ENCODE peak calls at places on chromosomes 5 and 9, in ten cellular contexts. One of them, this sample, is unnamed.

GRCh38 chr5:96885518-96886338 is 9.4 kb downstream of the ERAP2 start:
- DNase-seq in HCT116: no peak
- DNase-seq in IMR-90: no peak
- DNase-seq in PC-3: no peak
- DNase-seq in RWPE2: no peak
- DNase-seq in sigmoid colon: no peak
- DNase-seq in prostate gland: no peak
- DNase-seq in naive thymus-derived CD4-positive, alpha-beta T cell: no peak
- DNase-seq in effector memory CD4-positive, alpha-beta T cell: no peak
- DNase-seq in right atrium auricular region: no peak
- DNase-seq in this sample: no peak

GRCh38 chr9:7342229-7342628 is 457.3 kb downstream of the DMAC1 start:
- DNase-seq in HCT116: no peak
- DNase-seq in IMR-90: no peak
- DNase-seq in PC-3: no peak
- DNase-seq in RWPE2: no peak
- DNase-seq in sigmoid colon: no peak
- DNase-seq in prostate gland: no peak
- DNase-seq in naive thymus-derived CD4-positive, alpha-beta T cell: no peak
- DNase-seq in effector memory CD4-positive, alpha-beta T cell: no peak
- DNase-seq in right atrium auricular region: no peak
- DNase-seq in this sample: no peak

GRCh38 chr5:164663223-164663989 is 1158.0 kb downstream of the MAT2B start:
- DNase-seq in HCT116: no peak
- DNase-seq in IMR-90: peak; percentile 41
- DNase-seq in PC-3: peak; percentile 55
- DNase-seq in RWPE2: no peak
- DNase-seq in sigmoid colon: no peak
- DNase-seq in prostate gland: no peak
- DNase-seq in naive thymus-derived CD4-positive, alpha-beta T cell: no peak
- DNase-seq in effector memory CD4-positive, alpha-beta T cell: no peak
- DNase-seq in right atrium auricular region: no peak
- DNase-seq in this sample: no peak

GRCh38 chr5:97090944-97091343 is 51.5 kb downstream of the LIX1 start:
- DNase-seq in HCT116: no peak
- DNase-seq in IMR-90: no peak
- DNase-seq in PC-3: no peak
- DNase-seq in RWPE2: no peak
- DNase-seq in sigmoid colon: no peak
- DNase-seq in prostate gland: no peak
- DNase-seq in naive thymus-derived CD4-positive, alpha-beta T cell: no peak
- DNase-seq in effector memory CD4-positive, alpha-beta T cell: no peak
- DNase-seq in right atrium auricular region: no peak
- DNase-seq in this sample: no peak

GRCh38 chr5:57676228-57677098 is 193.9 kb upstream of the ACTBL2 start:
- DNase-seq in HCT116: no peak
- DNase-seq in IMR-90: peak; percentile 76
- DNase-seq in PC-3: peak; percentile 3
- DNase-seq in RWPE2: no peak
- DNase-seq in sigmoid colon: no peak
- DNase-seq in prostate gland: no peak
- DNase-seq in naive thymus-derived CD4-positive, alpha-beta T cell: no peak
- DNase-seq in effector memory CD4-positive, alpha-beta T cell: no peak
- DNase-seq in right atrium auricular region: no peak
- DNase-seq in this sample: no peak

GRCh38 chr9:17528859-17529258 is 50.0 kb upstream of the SH3GL2 start:
- DNase-seq in HCT116: no peak
- DNase-seq in IMR-90: peak; percentile 10
- DNase-seq in PC-3: peak; percentile 42
- DNase-seq in RWPE2: no peak
- DNase-seq in sigmoid colon: no peak
- DNase-seq in prostate gland: no peak
- DNase-seq in naive thymus-derived CD4-positive, alpha-beta T cell: no peak
- DNase-seq in effector memory CD4-positive, alpha-beta T cell: no peak
- DNase-seq in right atrium auricular region: no peak
- DNase-seq in this sample: no peak

GRCh38 chr5:74009502-74009901 is 383.5 kb downstream of the ARHGEF28 start:
- DNase-seq in HCT116: no peak
- DNase-seq in IMR-90: peak; percentile 47
- DNase-seq in PC-3: no peak
- DNase-seq in RWPE2: no peak
- DNase-seq in sigmoid colon: no peak
- DNase-seq in prostate gland: no peak
- DNase-seq in naive thymus-derived CD4-positive, alpha-beta T cell: no peak
- DNase-seq in effector memory CD4-positive, alpha-beta T cell: no peak
- DNase-seq in right atrium auricular region: no peak
- DNase-seq in this sample: no peak

GRCh38 chr9:96169488-96169887 is 132.5 kb downstream of the HSD17B3 start:
- DNase-seq in HCT116: no peak
- DNase-seq in IMR-90: peak; percentile 4
- DNase-seq in PC-3: peak; percentile 43
- DNase-seq in RWPE2: no peak
- DNase-seq in sigmoid colon: peak; percentile 69
- DNase-seq in prostate gland: peak; percentile 75
- DNase-seq in naive thymus-derived CD4-positive, alpha-beta T cell: no peak
- DNase-seq in effector memory CD4-positive, alpha-beta T cell: no peak
- DNase-seq in right atrium auricular region: no peak
- DNase-seq in this sample: peak; percentile 70

GRCh38 chr5:38468202-38468656 is 88.2 kb downstream of the LIFR start:
- DNase-seq in HCT116: peak; percentile 16
- DNase-seq in IMR-90: peak; percentile 97
- DNase-seq in PC-3: peak; percentile 98
- DNase-seq in RWPE2: peak; percentile 90
- DNase-seq in sigmoid colon: peak; percentile 82
- DNase-seq in prostate gland: no peak
- DNase-seq in naive thymus-derived CD4-positive, alpha-beta T cell: no peak
- DNase-seq in effector memory CD4-positive, alpha-beta T cell: no peak
- DNase-seq in right atrium auricular region: no peak
- DNase-seq in this sample: no peak

GRCh38 chr5:11777096-11777495 is 127.2 kb downstream of the CTNND2 start:
- DNase-seq in HCT116: no peak
- DNase-seq in IMR-90: no peak
- DNase-seq in PC-3: peak; percentile 19
- DNase-seq in RWPE2: no peak
- DNase-seq in sigmoid colon: no peak
- DNase-seq in prostate gland: no peak
- DNase-seq in naive thymus-derived CD4-positive, alpha-beta T cell: no peak
- DNase-seq in effector memory CD4-positive, alpha-beta T cell: no peak
- DNase-seq in right atrium auricular region: no peak
- DNase-seq in this sample: no peak

GRCh38 chr9:14159440-14160222 is 154.3 kb downstream of the NFIB start:
- DNase-seq in HCT116: no peak
- DNase-seq in IMR-90: peak; percentile 30
- DNase-seq in PC-3: no peak
- DNase-seq in RWPE2: no peak
- DNase-seq in sigmoid colon: no peak
- DNase-seq in prostate gland: no peak
- DNase-seq in naive thymus-derived CD4-positive, alpha-beta T cell: no peak
- DNase-seq in effector memory CD4-positive, alpha-beta T cell: no peak
- DNase-seq in right atrium auricular region: no peak
- DNase-seq in this sample: no peak

GRCh38 chr5:8123559-8123958 is 254.6 kb downstream of the MTRR start:
- DNase-seq in HCT116: no peak
- DNase-seq in IMR-90: no peak
- DNase-seq in PC-3: no peak
- DNase-seq in RWPE2: no peak
- DNase-seq in sigmoid colon: no peak
- DNase-seq in prostate gland: no peak
- DNase-seq in naive thymus-derived CD4-positive, alpha-beta T cell: no peak
- DNase-seq in effector memory CD4-positive, alpha-beta T cell: no peak
- DNase-seq in right atrium auricular region: no peak
- DNase-seq in this sample: no peak

GRCh38 chr5:61082516-61083280 is 79.6 kb downstream of the SMIM15 start:
- DNase-seq in HCT116: no peak
- DNase-seq in IMR-90: peak; percentile 39
- DNase-seq in PC-3: peak; percentile 14
- DNase-seq in RWPE2: no peak
- DNase-seq in sigmoid colon: no peak
- DNase-seq in prostate gland: no peak
- DNase-seq in naive thymus-derived CD4-positive, alpha-beta T cell: no peak
- DNase-seq in effector memory CD4-positive, alpha-beta T cell: no peak
- DNase-seq in right atrium auricular region: no peak
- DNase-seq in this sample: no peak

GRCh38 chr5:134223406-134224251 is 2.2 kb downstream of the PPP2CA start:
- DNase-seq in HCT116: no peak
- DNase-seq in IMR-90: peak; percentile 52
- DNase-seq in PC-3: peak; percentile 7
- DNase-seq in RWPE2: no peak
- DNase-seq in sigmoid colon: no peak
- DNase-seq in prostate gland: no peak
- DNase-seq in naive thymus-derived CD4-positive, alpha-beta T cell: no peak
- DNase-seq in effector memory CD4-positive, alpha-beta T cell: no peak
- DNase-seq in right atrium auricular region: no peak
- DNase-seq in this sample: no peak
- H3K27ac ChIP-seq in HCT116: no peak overlapping the region
- H3K27ac ChIP-seq in IMR-90: no peak overlapping the region
- H3K27ac ChIP-seq in PC-3: no peak overlapping the region
- H3K27ac ChIP-seq in RWPE2: peak overlapping the region; percentile 92
- H3K27ac ChIP-seq in sigmoid colon: peak overlapping the region; percentile 100
- H3K27ac ChIP-seq in prostate gland: peak overlapping the region; percentile 22
- H3K27ac ChIP-seq in naive thymus-derived CD4-positive, alpha-beta T cell: peak overlapping the region; percentile 100
- H3K27ac ChIP-seq in effector memory CD4-positive, alpha-beta T cell: peak overlapping the region; percentile 98
- H3K27ac ChIP-seq in right atrium auricular region: peak overlapping the region; percentile 100
- H3K27ac ChIP-seq in this sample: peak overlapping the region; percentile 100

GRCh38 chr5:137916923-137917322 is 27.7 kb downstream of the PKD2L2 start:
- DNase-seq in HCT116: no peak
- DNase-seq in IMR-90: no peak
- DNase-seq in PC-3: no peak
- DNase-seq in RWPE2: no peak
- DNase-seq in sigmoid colon: no peak
- DNase-seq in prostate gland: no peak
- DNase-seq in naive thymus-derived CD4-positive, alpha-beta T cell: no peak
- DNase-seq in effector memory CD4-positive, alpha-beta T cell: no peak
- DNase-seq in right atrium auricular region: no peak
- DNase-seq in this sample: no peak
- H3K4me1 ChIP-seq in HCT116: no peaks in the 10 kb centered on the region
- H3K4me1 ChIP-seq in IMR-90: no peaks in the 10 kb centered on the region
- H3K4me1 ChIP-seq in PC-3: no peaks in the 10 kb centered on the region
- H3K4me1 ChIP-seq in RWPE2: no peaks in the 10 kb centered on the region
- H3K4me1 ChIP-seq in sigmoid colon: no peaks in the 10 kb centered on the region
- H3K4me1 ChIP-seq in prostate gland: no peaks in the 10 kb centered on the region
- H3K4me1 ChIP-seq in naive thymus-derived CD4-positive, alpha-beta T cell: no peaks in the 10 kb centered on the region
- H3K4me1 ChIP-seq in effector memory CD4-positive, alpha-beta T cell: no peaks in the 10 kb centered on the region
- H3K4me1 ChIP-seq in right atrium auricular region: no peaks in the 10 kb centered on the region
- H3K4me1 ChIP-seq in this sample: no peaks in the 10 kb centered on the region

GRCh38 chr9:124296094-124296493 is 38.3 kb downstream of the NEK6 start:
- DNase-seq in HCT116: no peak
- DNase-seq in IMR-90: no peak
- DNase-seq in PC-3: no peak
- DNase-seq in RWPE2: no peak
- DNase-seq in sigmoid colon: no peak
- DNase-seq in prostate gland: no peak
- DNase-seq in naive thymus-derived CD4-positive, alpha-beta T cell: no peak
- DNase-seq in effector memory CD4-positive, alpha-beta T cell: no peak
- DNase-seq in right atrium auricular region: no peak
- DNase-seq in this sample: no peak
- H3K27ac ChIP-seq in HCT116: no peak overlapping the region
- H3K27ac ChIP-seq in IMR-90: peak overlapping the region; percentile 85
- H3K27ac ChIP-seq in PC-3: no peak overlapping the region
- H3K27ac ChIP-seq in RWPE2: peak overlapping the region; percentile 80
- H3K27ac ChIP-seq in sigmoid colon: peak overlapping the region; percentile 78
- H3K27ac ChIP-seq in prostate gland: peak overlapping the region; percentile 12
- H3K27ac ChIP-seq in naive thymus-derived CD4-positive, alpha-beta T cell: no peak overlapping the region
- H3K27ac ChIP-seq in effector memory CD4-positive, alpha-beta T cell: no peak overlapping the region
- H3K27ac ChIP-seq in right atrium auricular region: no peak overlapping the region
- H3K27ac ChIP-seq in this sample: no peak overlapping the region

GRCh38 chr9:12801663-12802062 is 26.8 kb downstream of the LURAP1L start:
- DNase-seq in HCT116: no peak
- DNase-seq in IMR-90: no peak
- DNase-seq in PC-3: no peak
- DNase-seq in RWPE2: no peak
- DNase-seq in sigmoid colon: no peak
- DNase-seq in prostate gland: no peak
- DNase-seq in naive thymus-derived CD4-positive, alpha-beta T cell: no peak
- DNase-seq in effector memory CD4-positive, alpha-beta T cell: no peak
- DNase-seq in right atrium auricular region: no peak
- DNase-seq in this sample: no peak

GRCh38 chr9:12794024-12794799 is 19.4 kb downstream of the LURAP1L start:
- DNase-seq in HCT116: no peak
- DNase-seq in IMR-90: peak; percentile 61
- DNase-seq in PC-3: no peak
- DNase-seq in RWPE2: no peak
- DNase-seq in sigmoid colon: no peak
- DNase-seq in prostate gland: no peak
- DNase-seq in naive thymus-derived CD4-positive, alpha-beta T cell: no peak
- DNase-seq in effector memory CD4-positive, alpha-beta T cell: no peak
- DNase-seq in right atrium auricular region: no peak
- DNase-seq in this sample: no peak

GRCh38 chr9:12797037-12797436 is 22.2 kb downstream of the LURAP1L start:
- DNase-seq in HCT116: no peak
- DNase-seq in IMR-90: no peak
- DNase-seq in PC-3: no peak
- DNase-seq in RWPE2: no peak
- DNase-seq in sigmoid colon: no peak
- DNase-seq in prostate gland: no peak
- DNase-seq in naive thymus-derived CD4-positive, alpha-beta T cell: no peak
- DNase-seq in effector memory CD4-positive, alpha-beta T cell: no peak
- DNase-seq in right atrium auricular region: no peak
- DNase-seq in this sample: no peak

GRCh38 chr9:12798066-12798770 is 23.4 kb downstream of the LURAP1L start:
- DNase-seq in HCT116: no peak
- DNase-seq in IMR-90: no peak
- DNase-seq in PC-3: peak; percentile 57
- DNase-seq in RWPE2: no peak
- DNase-seq in sigmoid colon: no peak
- DNase-seq in prostate gland: no peak
- DNase-seq in naive thymus-derived CD4-positive, alpha-beta T cell: no peak
- DNase-seq in effector memory CD4-positive, alpha-beta T cell: no peak
- DNase-seq in right atrium auricular region: no peak
- DNase-seq in this sample: no peak
- H3K4me1 ChIP-seq in HCT116: no peaks in the 10 kb centered on the region
- H3K4me1 ChIP-seq in IMR-90: peaks cover 5% of the 10 kb centered on the region
- H3K4me1 ChIP-seq in PC-3: peaks cover 22% of the 10 kb centered on the region
- H3K4me1 ChIP-seq in RWPE2: peaks cover 34% of the 10 kb centered on the region
- H3K4me1 ChIP-seq in sigmoid colon: peaks cover 75% of the 10 kb centered on the region
- H3K4me1 ChIP-seq in prostate gland: no peaks in the 10 kb centered on the region
- H3K4me1 ChIP-seq in naive thymus-derived CD4-positive, alpha-beta T cell: no peaks in the 10 kb centered on the region
- H3K4me1 ChIP-seq in effector memory CD4-positive, alpha-beta T cell: no peaks in the 10 kb centered on the region
- H3K4me1 ChIP-seq in right atrium auricular region: no peaks in the 10 kb centered on the region
- H3K4me1 ChIP-seq in this sample: no peaks in the 10 kb centered on the region

DNA sequence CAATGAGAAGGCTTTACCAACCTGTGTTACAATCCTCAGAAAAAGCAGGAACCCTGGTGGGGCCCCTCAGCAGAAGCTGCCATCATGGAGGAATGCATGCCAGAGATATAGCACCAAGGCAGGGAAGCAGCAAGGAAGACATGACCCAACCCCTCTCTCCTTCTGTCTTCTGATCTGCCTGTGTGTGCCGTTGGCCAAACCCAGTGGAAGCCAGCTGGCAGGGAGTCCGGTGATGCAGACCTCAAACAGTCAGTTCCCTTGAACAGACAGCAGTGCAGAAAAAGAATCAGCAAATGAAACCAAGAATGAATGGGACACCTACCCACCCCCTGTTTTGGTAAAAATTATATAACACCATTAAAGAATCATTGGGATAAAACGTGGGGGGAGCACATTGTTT is 234.2 kb downstream of the ZNF608 start:
- DNase-seq in HCT116: no peak
- DNase-seq in IMR-90: peak; percentile 41
- DNase-seq in PC-3: no peak
- DNase-seq in RWPE2: no peak
- DNase-seq in sigmoid colon: no peak
- DNase-seq in prostate gland: no peak
- DNase-seq in naive thymus-derived CD4-positive, alpha-beta T cell: no peak
- DNase-seq in effector memory CD4-positive, alpha-beta T cell: no peak
- DNase-seq in right atrium auricular region: no peak
- DNase-seq in this sample: no peak
- H3K27ac ChIP-seq in HCT116: no peak overlapping the region
- H3K27ac ChIP-seq in IMR-90: no peak overlapping the region
- H3K27ac ChIP-seq in PC-3: no peak overlapping the region
- H3K27ac ChIP-seq in RWPE2: no peak overlapping the region
- H3K27ac ChIP-seq in sigmoid colon: no peak overlapping the region
- H3K27ac ChIP-seq in prostate gland: no peak overlapping the region
- H3K27ac ChIP-seq in naive thymus-derived CD4-positive, alpha-beta T cell: no peak overlapping the region
- H3K27ac ChIP-seq in effector memory CD4-positive, alpha-beta T cell: no peak overlapping the region
- H3K27ac ChIP-seq in right atrium auricular region: no peak overlapping the region
- H3K27ac ChIP-seq in this sample: no peak overlapping the region